ENCODE peak calls at places on chromosomes 11 and 22, in seven cellular contexts. J, Z, P, F, E, V and D are unnamed samples.

GRCh38 chr11:86370922-86371614 is 3.6 kb upstream of the CCDC81 start:
- DNase-seq in J (no peak), Z (no peak), P (no peak), F (no peak), E (peak), V (peak), D (no peak)

GRCh38 chr11:46918087-46918751 is at the start of gene LRP4:
- DNase-seq in J (no peak), Z (no peak), P (peak), F (peak), E (peak), V (no peak), D (no peak)

GRCh38 chr11:128093689-128094088 is 493.7 kb downstream of the ETS1 start:
- DNase-seq in J (no peak), Z (no peak), P (no peak), F (no peak), E (no peak), V (peak), D (no peak)

GRCh38 chr11:71364176-71364671 is 84.0 kb downstream of the DHCR7 start:
- DNase-seq in J (no peak), Z (no peak), P (no peak), F (no peak), E (no peak), V (no peak), D (peak)

GRCh38 chr22:47048123-47049077 is 285.9 kb downstream of the TBC1D22A start:
- DNase-seq in J (no peak), Z (no peak), P (no peak), F (no peak), E (no peak), V (no peak), D (peak)

GRCh38 chr22:24160546-24160945 is 20.7 kb upstream of the SUSD2 start:
- DNase-seq in J (no peak), Z (no peak), P (no peak), F (no peak), E (no peak), V (no peak), D (no peak)

GRCh38 chr11:75118577-75118976 is 21.9 kb upstream of the OR2AT4 start:
- DNase-seq in J (no peak), Z (no peak), P (no peak), F (no peak), E (no peak), V (no peak), D (no peak)

GRCh38 chr11:13884159-13884799 is 78.2 kb upstream of the SPON1 start:
- DNase-seq in J (no peak), Z (no peak), P (no peak), F (no peak), E (no peak), V (peak), D (no peak)

GRCh38 chr22:35547993-35548761 is 7.5 kb downstream of the RASD2 start:
- DNase-seq in J (no peak), Z (no peak), P (peak), F (no peak), E (peak), V (no peak), D (no peak)

GRCh38 chr22:29521526-29521925 is 32.0 kb downstream of the THOC5 start:
- DNase-seq in J (no peak), Z (no peak), P (no peak), F (no peak), E (no peak), V (no peak), D (no peak)

GRCh38 chr22:28249402-28249801 is 330.3 kb upstream of the PITPNB start:
- DNase-seq in J (no peak), Z (no peak), P (no peak), F (no peak), E (no peak), V (no peak), D (no peak)

GRCh38 chr11:32307449-32307848 is 127.9 kb downstream of the WT1 start:
- DNase-seq in J (no peak), Z (no peak), P (no peak), F (no peak), E (no peak), V (no peak), D (no peak)

GRCh38 chr11:133582731-133583130 is 50.4 kb upstream of the OPCML start:
- DNase-seq in J (no peak), Z (no peak), P (no peak), F (no peak), E (no peak), V (no peak), D (no peak)

GRCh38 chr11:43774786-43775185 is 94.2 kb downstream of the HSD17B12 start:
- DNase-seq in J (no peak), Z (no peak), P (no peak), F (no peak), E (no peak), V (no peak), D (no peak)

GRCh38 chr11:66363805-66364535 is 7.6 kb downstream of the SLC29A2 start:
- DNase-seq in J (no peak), Z (no peak), P (peak), F (peak), E (peak), V (no peak), D (peak)

GRCh38 chr11:101288392-101288791 is 158.8 kb upstream of the PGR start:
- DNase-seq in J (no peak), Z (no peak), P (no peak), F (no peak), E (no peak), V (no peak), D (no peak)

GRCh38 chr22:23386822-23387580 is 193.1 kb downstream of the IGLL1 start:
- DNase-seq in J (no peak), Z (no peak), P (no peak), F (no peak), E (no peak), V (no peak), D (peak)

GRCh38 chr22:26781591-26781990 is 124.2 kb downstream of the MIAT start:
- DNase-seq in J (no peak), Z (no peak), P (no peak), F (no peak), E (no peak), V (no peak), D (no peak)

GRCh38 chr22:27930246-27931060 is 11.4 kb upstream of the PITPNB start:
- DNase-seq in J (no peak), Z (no peak), P (no peak), F (no peak), E (peak), V (peak), D (no peak)

GRCh38 chr11:64001552-64002427 is 15.6 kb downstream of the OTUB1 start:
- DNase-seq in J (no peak), Z (no peak), P (no peak), F (no peak), E (no peak), V (no peak), D (peak)

GRCh38 chr11:20596629-20597129 is 2.7 kb upstream of the SLC6A5 start:
- DNase-seq in J (no peak), Z (no peak), P (no peak), F (no peak), E (peak), V (peak), D (no peak)

GRCh38 chr22:49140921-49141680 is 686.6 kb downstream of the BRD1 start:
- DNase-seq in J (no peak), Z (no peak), P (no peak), F (no peak), E (no peak), V (no peak), D (peak)

GRCh38 chr22:31932863-31933262 is 11.5 kb upstream of the YWHAH start:
- DNase-seq in J (no peak), Z (no peak), P (no peak), F (no peak), E (no peak), V (no peak), D (no peak)

GRCh38 chr11:57307666-57308270 is 17.0 kb downstream of the TNKS1BP1 start:
- DNase-seq in J (no peak), Z (no peak), P (no peak), F (no peak), E (no peak), V (peak), D (no peak)

GRCh38 chr22:29890760-29891159 is 7.8 kb downstream of the MTMR3 start:
- DNase-seq in J (no peak), Z (no peak), P (no peak), F (no peak), E (no peak), V (no peak), D (peak)

GRCh38 chr11:3123761-3124733 is 41.1 kb downstream of the OSBPL5 start:
- DNase-seq in J (peak), Z (no peak), P (no peak), F (no peak), E (no peak), V (peak), D (peak)

GRCh38 chr11:66510271-66510989 is at the start of gene BBS1:
- DNase-seq in J (peak), Z (peak), P (peak), F (peak), E (peak), V (peak), D (peak)

GRCh38 chr11:32571039-32571438 is 12.6 kb upstream of the EIF3M start:
- DNase-seq in J (no peak), Z (no peak), P (peak), F (no peak), E (peak), V (no peak), D (no peak)

GRCh38 chr11:1936781-1937615 is 10.1 kb upstream of the MRPL23 start:
- DNase-seq in J (no peak), Z (no peak), P (peak), F (no peak), E (no peak), V (no peak), D (peak)

GRCh38 chr11:100876826-100877545 is 189.9 kb downstream of the ARHGAP42 start:
- DNase-seq in J (no peak), Z (no peak), P (no peak), F (peak), E (peak), V (peak), D (peak)

GRCh38 chr22:49408102-49408836 is 419.4 kb downstream of the BRD1 start:
- DNase-seq in J (no peak), Z (no peak), P (no peak), F (no peak), E (no peak), V (no peak), D (peak)

DNA sequence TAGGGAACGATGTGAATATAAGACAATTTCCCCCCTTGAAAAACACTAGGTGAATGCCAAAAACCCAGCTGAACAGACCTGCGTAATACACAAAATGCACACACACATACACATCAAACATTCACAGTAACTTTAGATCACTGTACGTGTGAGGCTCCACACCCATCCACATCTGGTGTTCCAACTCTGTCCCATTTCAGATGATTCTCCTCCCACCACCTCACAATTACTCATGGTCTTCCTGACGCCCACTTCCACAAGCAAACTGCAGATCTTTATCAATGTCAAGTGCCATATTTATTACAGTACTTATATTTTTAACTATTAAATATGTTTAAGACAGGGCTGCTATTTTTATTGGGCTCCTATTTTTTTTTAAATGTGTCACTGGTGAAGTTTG is 57.9 kb upstream of the TENM4 start:
- DNase-seq in J (no peak), Z (no peak), P (no peak), F (no peak), E (no peak), V (no peak), D (no peak)
- H3K4me3 ChIP-seq in J (no peak), Z (no peak), P (no peak), F (no peak), E (no peak), V (no peak), D (no peak)

GRCh38 chr11:65113361-65113756 is 1.7 kb downstream of the TM7SF2 start:
- DNase-seq in J (no peak), Z (no peak), P (no peak), F (no peak), E (no peak), V (no peak), D (peak)
- H3K27ac ChIP-seq in J (peak), Z (no peak), P (no peak), F (no peak), E (no peak), V (no peak), D (no peak)

GRCh38 chr11:44948155-44948554 is 2.5 kb downstream of the TP53I11 start:
- DNase-seq in J (no peak), Z (no peak), P (no peak), F (no peak), E (no peak), V (no peak), D (no peak)
- H2AFZ ChIP-seq in J (no peak), Z (no peak), P (no peak), F (no peak), E (no peak), V (no peak), D (no peak)

DNA sequence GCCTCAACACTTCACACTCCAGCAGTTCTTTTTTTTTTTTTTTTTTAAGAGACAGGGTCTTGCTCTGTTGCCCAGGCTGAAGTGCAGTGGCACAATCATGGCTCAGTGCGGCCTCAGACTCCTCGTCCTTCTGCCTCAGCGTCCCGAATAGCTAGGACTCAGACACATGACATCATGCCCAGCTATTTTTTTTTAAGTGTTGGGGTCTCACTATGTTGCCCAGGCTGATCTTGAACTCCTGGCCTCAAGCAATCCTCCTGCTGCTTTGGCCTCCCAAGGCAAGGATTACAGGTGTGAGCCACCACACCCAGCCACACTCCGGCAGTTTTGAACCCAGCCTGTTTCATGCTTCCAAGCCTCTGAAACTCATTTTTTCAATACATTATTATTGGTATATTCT is 3.7 kb downstream of the PPP2R1B start:
- DNase-seq in J (no peak), Z (no peak), P (no peak), F (no peak), E (no peak), V (no peak), D (no peak)
- H3K4me3 ChIP-seq in J (no peak), Z (no peak), P (no peak), F (no peak), E (no peak), V (no peak), D (no peak)